ENCODE peak calls at places on chromosome 17, in eight cellular contexts. W is esophagus squamous epithelium, D is progenitor cell of endocrine pancreas, G is dorsolateral prefrontal cortex, X is nephron progenitor cell, Z is upper lobe of right lung, O is AG04449, C is choroid plexus epithelial cell. L is an unnamed sample.

GRCh38 chr17:69853533-69854262 is 221.3 kb upstream of the KCNJ16 start:
- DNase-seq in W (no peak), D (no peak), G (no peak), X (no peak), Z (no peak), O (no peak), C (peak; percentile 64), L (no peak)

GRCh38 chr17:72118588-72119279 is 2.1 kb upstream of the SOX9 start:
- DNase-seq in W (no peak), D (peak; percentile 68), G (no peak), X (peak; percentile 79), Z (no peak), O (no peak), C (peak; percentile 88), L (peak; percentile 82)

GRCh38 chr17:74453665-74454196 is 12.7 kb upstream of the CD300A start:
- DNase-seq in W (no peak), D (peak; percentile 85), G (no peak), X (no peak), Z (no peak), O (no peak), C (peak; percentile 70), L (peak; percentile 87)

GRCh38 chr17:27647755-27648154 is 16.8 kb downstream of the LGALS9 start:
- DNase-seq in W (no peak), D (no peak), G (no peak), X (no peak), Z (no peak), O (no peak), C (no peak), L (no peak)

GRCh38 chr17:49146620-49147306 is 14.2 kb downstream of the B4GALNT2 start:
- DNase-seq in W (no peak), D (no peak), G (no peak), X (no peak), Z (no peak), O (peak; percentile 99), C (peak; percentile 98), L (no peak)

GRCh38 chr17:36937961-36938565 is 788 bp downstream of the LHX1 start:
- DNase-seq in W (no peak), D (no peak), G (no peak), X (peak; percentile 64), Z (no peak), O (no peak), C (peak; percentile 48), L (no peak)

GRCh38 chr17:75831032-75831567 is 13.1 kb downstream of the UNC13D start:
- DNase-seq in W (no peak), D (no peak), G (no peak), X (no peak), Z (no peak), O (no peak), C (no peak), L (no peak)

GRCh38 chr17:62761884-62762283 is 46.2 kb downstream of the MARCHF10 start:
- DNase-seq in W (no peak), D (no peak), G (no peak), X (no peak), Z (no peak), O (no peak), C (no peak), L (no peak)

GRCh38 chr17:69947027-69947759 is 127.8 kb upstream of the KCNJ16 start:
- DNase-seq in W (no peak), D (no peak), G (no peak), X (no peak), Z (no peak), O (no peak), C (peak; percentile 51), L (no peak)

GRCh38 chr17:5468075-5468473 is 708 bp downstream of the DHX33 start:
- DNase-seq in W (no peak), D (no peak), G (no peak), X (no peak), Z (no peak), O (no peak), C (no peak), L (peak; percentile 21)

GRCh38 chr17:11332706-11333105 is 91.7 kb downstream of the SHISA6 start:
- DNase-seq in W (no peak), D (no peak), G (no peak), X (no peak), Z (no peak), O (no peak), C (no peak), L (no peak)

DNA sequence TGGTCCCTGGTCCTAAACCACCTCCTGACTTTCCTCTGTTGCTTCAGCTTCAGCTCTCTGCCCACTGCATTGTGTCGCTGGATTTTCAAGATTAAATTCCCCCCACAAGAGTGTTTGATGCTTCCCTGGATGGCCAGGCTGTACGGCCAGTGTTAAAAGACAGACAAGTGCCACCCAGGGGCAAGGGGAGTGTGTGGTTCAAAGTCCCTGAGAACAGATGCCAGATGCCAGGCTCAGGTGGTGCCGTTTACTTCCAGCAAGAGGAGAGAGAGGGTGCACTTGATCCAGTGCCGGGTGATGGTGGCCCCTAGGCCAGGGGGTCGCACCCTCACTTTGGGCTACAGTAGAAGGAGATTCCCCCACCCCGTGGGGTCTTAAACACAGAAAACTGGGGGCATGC is 109.2 kb downstream of the RPTOR start:
- DNase-seq in W (no peak), D (no peak), G (no peak), X (no peak), Z (no peak), O (no peak), C (no peak), L (no peak)
- TF ChIP-seq CTCF in W (no peak), D (no peak), G (no peak), X (no peak), Z (no peak), O (no peak), C (no peak), L (no peak)

GRCh38 chr17:47937915-47938314 is 3.5 kb upstream of the PNPO start:
- DNase-seq in W (no peak), D (no peak), G (no peak), X (no peak), Z (no peak), O (no peak), C (no peak), L (no peak)

GRCh38 chr17:47942568-47942967 is 1.2 kb downstream of the PNPO start:
- DNase-seq in W (no peak), D (no peak), G (no peak), X (no peak), Z (no peak), O (no peak), C (no peak), L (no peak)

GRCh38 chr17:47945080-47945479 is 3.7 kb downstream of the PNPO start:
- DNase-seq in W (no peak), D (no peak), G (no peak), X (no peak), Z (no peak), O (no peak), C (no peak), L (no peak)

GRCh38 chr17:47941998-47942490 is 673 bp downstream of the PNPO start:
- DNase-seq in W (no peak), D (no peak), G (no peak), X (no peak), Z (no peak), O (no peak), C (no peak), L (no peak)

DNA sequence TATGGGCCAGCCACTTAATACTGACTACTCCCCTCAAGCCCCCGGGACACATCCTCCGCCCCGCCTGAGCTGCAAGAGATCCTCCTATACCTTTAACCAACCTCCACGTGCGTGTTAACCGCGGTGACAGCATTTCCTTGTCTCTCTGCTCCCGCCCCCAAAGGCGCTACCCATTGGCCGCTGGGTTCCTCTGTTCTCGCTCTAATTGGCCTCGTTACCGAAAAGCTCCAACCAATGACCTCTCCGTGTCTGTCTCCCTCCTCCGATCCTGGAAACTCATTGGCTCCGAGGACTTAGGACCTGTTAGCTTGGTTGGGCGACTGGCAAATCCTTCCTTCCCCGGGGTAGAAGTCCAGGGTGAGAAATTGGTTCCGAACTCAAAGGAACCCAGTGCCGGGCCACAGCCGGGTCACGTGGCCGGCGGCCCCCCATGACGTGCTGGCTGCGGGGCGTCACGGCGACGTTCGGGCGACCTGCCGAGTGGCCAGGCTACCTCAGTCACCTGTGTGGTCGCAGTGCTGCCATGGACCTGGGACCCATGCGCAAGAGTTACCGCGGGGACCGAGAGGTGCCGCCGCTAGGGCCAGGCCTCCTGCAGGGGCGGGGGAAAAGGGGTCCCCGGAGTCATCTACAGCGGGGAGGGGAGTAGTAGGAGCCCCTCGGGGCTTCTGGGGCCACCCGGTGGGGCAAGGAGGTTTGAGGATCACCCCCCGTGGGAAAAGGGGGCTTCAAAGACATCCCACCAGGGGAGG is at the start of gene PNPO:
- DNase-seq in W (peak; percentile 79), D (peak; percentile 45), G (peak; percentile 79), X (peak; percentile 61), Z (peak; percentile 95), O (peak; percentile 86), C (peak; percentile 99), L (peak; percentile 80)
- TF ChIP-seq CTCF in W (no peak), D (no peak), G (peak; percentile 44), X (no peak), Z (no peak), O (peak; percentile 10), C (no peak), L (no peak)

GRCh38 chr17:2844386-2844785 is 48.1 kb downstream of the RAP1GAP2 start:
- DNase-seq in W (no peak), D (no peak), G (no peak), X (no peak), Z (no peak), O (no peak), C (peak; percentile 29), L (no peak)
- TF ChIP-seq CTCF in W (no peak), D (peak; percentile 10), G (no peak), X (no peak), Z (no peak), O (no peak), C (peak; percentile 30), L (no peak)

GRCh38 chr17:33291248-33292183 is 1.6 kb downstream of the ASIC2 start:
- DNase-seq in W (no peak), D (peak; percentile 20), G (no peak), X (peak; percentile 66), Z (peak; percentile 61), O (no peak), C (peak; percentile 20), L (peak; percentile 47)

GRCh38 chr17:33292184-33292980 is 713 bp downstream of the ASIC2 start:
- DNase-seq in W (no peak), D (peak; percentile 37), G (no peak), X (peak; percentile 71), Z (no peak), O (no peak), C (peak; percentile 12), L (peak; percentile 57)

GRCh38 chr17:33294994-33295393 is 1.9 kb upstream of the ASIC2 start:
- DNase-seq in W (no peak), D (no peak), G (no peak), X (no peak), Z (no peak), O (no peak), C (no peak), L (no peak)

GRCh38 chr17:33290156-33290697 is 2.9 kb downstream of the ASIC2 start:
- DNase-seq in W (no peak), D (no peak), G (no peak), X (no peak), Z (no peak), O (no peak), C (no peak), L (no peak)

GRCh38 chr17:33292981-33293867 is at the start of gene ASIC2:
- DNase-seq in W (no peak), D (peak; percentile 25), G (peak; percentile 26), X (peak; percentile 69), Z (no peak), O (no peak), C (no peak), L (peak; percentile 36)
- TF ChIP-seq CTCF in W (no peak), D (no peak), G (no peak), X (no peak), Z (no peak), O (no peak), C (no peak), L (no peak)

GRCh38 chr17:78601577-78602190 is 24.5 kb upstream of the DNAH17 start:
- DNase-seq in W (no peak), D (no peak), G (no peak), X (no peak), Z (no peak), O (no peak), C (no peak), L (no peak)
- TF ChIP-seq CTCF in W (no peak), D (no peak), G (no peak), X (no peak), Z (no peak), O (no peak), C (no peak), L (no peak)